ENCODE peak calls at places on chromosomes 11 and 22, in nine cellular contexts. C, I, W, U, S, P, K, D and F are unnamed samples.

GRCh38 chr22:40855104-40855959 is 1.1 kb downstream of the ST13 start:
- DNase-seq in C (no peak), I (no peak), W (no peak), U (peak; percentile 14), S (no peak), P (peak; percentile 51), K (peak; percentile 8), D (no peak), F (peak; percentile 28)

GRCh38 chr11:27882066-27882697 is 181.9 kb upstream of the BDNF start:
- DNase-seq in C (no peak), I (no peak), W (no peak), U (no peak), S (no peak), P (no peak), K (no peak), D (no peak), F (no peak)

GRCh38 chr11:75301602-75302345 is 49.7 kb downstream of the ARRB1 start:
- DNase-seq in C (no peak), I (no peak), W (no peak), U (peak; percentile 11), S (no peak), P (no peak), K (no peak), D (no peak), F (no peak)

GRCh38 chr11:81098471-81098870 is 1635.2 kb downstream of the FAM181B start:
- DNase-seq in C (no peak), I (no peak), W (no peak), U (no peak), S (no peak), P (no peak), K (no peak), D (no peak), F (no peak)

GRCh38 chr11:62343822-62344609 is 6.8 kb downstream of the ASRGL1 start:
- DNase-seq in C (no peak), I (no peak), W (no peak), U (no peak), S (no peak), P (no peak), K (no peak), D (no peak), F (no peak)

GRCh38 chr22:24117942-24118341 is 63.3 kb upstream of the SUSD2 start:
- DNase-seq in C (no peak), I (no peak), W (no peak), U (no peak), S (no peak), P (peak; percentile 12), K (peak; percentile 43), D (no peak), F (no peak)

GRCh38 chr22:30227438-30228228 is 18.9 kb downstream of the LIF start:
- DNase-seq in C (no peak), I (no peak), W (no peak), U (no peak), S (no peak), P (no peak), K (no peak), D (no peak), F (no peak)

GRCh38 chr11:44557464-44557863 is 8.0 kb upstream of the CD82 start:
- DNase-seq in C (no peak), I (no peak), W (no peak), U (no peak), S (no peak), P (no peak), K (no peak), D (no peak), F (no peak)

GRCh38 chr22:43884600-43885318 is 7.1 kb downstream of the PNPLA5 start:
- DNase-seq in C (peak; percentile 53), I (peak; percentile 65), W (peak; percentile 63), U (peak; percentile 68), S (peak; percentile 46), P (peak; percentile 72), K (peak; percentile 77), D (no peak), F (peak; percentile 53)

GRCh38 chr11:72326151-72326842 is 82.3 kb upstream of the PHOX2A start:
- DNase-seq in C (no peak), I (no peak), W (no peak), U (no peak), S (no peak), P (no peak), K (no peak), D (no peak), F (no peak)

GRCh38 chr11:2139691-2140337 is 625 bp upstream of the IGF2 start:
- DNase-seq in C (no peak), I (no peak), W (peak; percentile 35), U (peak; percentile 18), S (no peak), P (no peak), K (peak; percentile 62), D (peak; percentile 50), F (no peak)

GRCh38 chr11:34512810-34513673 is 552 bp downstream of the ELF5 start:
- DNase-seq in C (peak; percentile 50), I (peak; percentile 76), W (no peak), U (peak; percentile 43), S (peak; percentile 25), P (peak; percentile 89), K (peak; percentile 84), D (peak; percentile 68), F (no peak)

GRCh38 chr22:17893900-17894299 is 119.6 kb upstream of the BID start:
- DNase-seq in C (peak; percentile 4), I (no peak), W (no peak), U (no peak), S (no peak), P (no peak), K (no peak), D (no peak), F (no peak)

GRCh38 chr11:21110378-21110777 is 441.0 kb downstream of the NELL1 start:
- DNase-seq in C (no peak), I (no peak), W (no peak), U (no peak), S (no peak), P (no peak), K (no peak), D (no peak), F (no peak)

DNA sequence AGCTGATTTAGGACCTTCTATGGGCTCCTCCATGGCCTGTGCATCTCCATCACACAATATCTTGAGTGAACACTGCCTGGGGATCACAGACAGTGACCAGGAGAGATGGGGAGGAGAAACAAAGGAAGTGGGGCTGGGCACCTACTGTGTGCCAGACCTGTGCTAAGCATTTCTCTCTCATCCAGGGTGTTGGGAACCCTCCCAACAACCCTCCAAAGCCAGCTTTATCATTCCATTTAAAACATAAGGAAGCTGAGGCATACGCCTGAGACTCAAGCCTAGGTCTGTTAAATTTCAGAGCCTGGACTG is 130.2 kb downstream of the MN1 start:
- DNase-seq in C (no peak), I (no peak), W (no peak), U (no peak), S (no peak), P (no peak), K (no peak), D (no peak), F (no peak)
- H3K4me3 ChIP-seq in C (no peak overlapping the region), I (no peak overlapping the region), W (no peak overlapping the region), U (no peak overlapping the region), S (no peak overlapping the region), P (no peak overlapping the region), K (no peak overlapping the region), D (no peak overlapping the region), F (no peak overlapping the region)

GRCh38 chr22:20037419-20037818 is 16.5 kb downstream of the TANGO2 start:
- DNase-seq in C (no peak), I (no peak), W (no peak), U (no peak), S (no peak), P (no peak), K (no peak), D (no peak), F (no peak)
- H3K36me3 ChIP-seq in C (peaks cover 14% of the 10 kb centered on the region), I (peaks cover 57% of the 10 kb centered on the region), W (no peaks in the 10 kb centered on the region), U (no peaks in the 10 kb centered on the region), S (peaks cover 8% of the 10 kb centered on the region), P (no peaks in the 10 kb centered on the region), K (no peaks in the 10 kb centered on the region), D (no peaks in the 10 kb centered on the region), F (no peaks in the 10 kb centered on the region)

DNA sequence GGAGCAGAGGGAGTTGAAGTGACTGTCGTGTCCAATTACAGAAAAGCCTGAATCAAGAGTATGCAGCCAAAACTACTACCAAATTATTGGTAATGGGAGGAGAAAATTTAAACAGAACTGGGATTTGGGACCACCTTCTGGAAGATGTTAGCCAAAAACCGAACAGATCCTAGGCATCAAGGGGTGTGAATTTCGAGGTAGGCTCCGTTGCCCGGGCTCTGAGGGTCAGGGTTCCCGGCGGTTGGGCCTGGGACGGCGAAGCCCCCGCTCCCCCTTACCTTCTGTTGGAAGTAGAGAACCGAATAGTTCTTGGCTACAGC is 313 bp downstream of the PRCP start:
- DNase-seq in C (no peak), I (no peak), W (no peak), U (no peak), S (no peak), P (no peak), K (no peak), D (no peak), F (no peak)
- H3K4me3 ChIP-seq in C (peak overlapping the region; percentile 28), I (peak overlapping the region; percentile 74), W (peak overlapping the region; percentile 85), U (peak overlapping the region; percentile 84), S (peak overlapping the region; percentile 76), P (peak overlapping the region; percentile 65), K (peak overlapping the region; percentile 67), D (peak overlapping the region; percentile 80), F (peak overlapping the region; percentile 83)

GRCh38 chr11:130691581-130691980 is 224.7 kb downstream of the SNX19 start:
- DNase-seq in C (no peak), I (no peak), W (no peak), U (no peak), S (no peak), P (no peak), K (no peak), D (no peak), F (no peak)
- H3K36me3 ChIP-seq in C (no peaks in the 10 kb centered on the region), I (no peaks in the 10 kb centered on the region), W (no peaks in the 10 kb centered on the region), U (no peaks in the 10 kb centered on the region), S (no peaks in the 10 kb centered on the region), P (no peaks in the 10 kb centered on the region), K (no peaks in the 10 kb centered on the region), D (no peaks in the 10 kb centered on the region), F (no peaks in the 10 kb centered on the region)

DNA sequence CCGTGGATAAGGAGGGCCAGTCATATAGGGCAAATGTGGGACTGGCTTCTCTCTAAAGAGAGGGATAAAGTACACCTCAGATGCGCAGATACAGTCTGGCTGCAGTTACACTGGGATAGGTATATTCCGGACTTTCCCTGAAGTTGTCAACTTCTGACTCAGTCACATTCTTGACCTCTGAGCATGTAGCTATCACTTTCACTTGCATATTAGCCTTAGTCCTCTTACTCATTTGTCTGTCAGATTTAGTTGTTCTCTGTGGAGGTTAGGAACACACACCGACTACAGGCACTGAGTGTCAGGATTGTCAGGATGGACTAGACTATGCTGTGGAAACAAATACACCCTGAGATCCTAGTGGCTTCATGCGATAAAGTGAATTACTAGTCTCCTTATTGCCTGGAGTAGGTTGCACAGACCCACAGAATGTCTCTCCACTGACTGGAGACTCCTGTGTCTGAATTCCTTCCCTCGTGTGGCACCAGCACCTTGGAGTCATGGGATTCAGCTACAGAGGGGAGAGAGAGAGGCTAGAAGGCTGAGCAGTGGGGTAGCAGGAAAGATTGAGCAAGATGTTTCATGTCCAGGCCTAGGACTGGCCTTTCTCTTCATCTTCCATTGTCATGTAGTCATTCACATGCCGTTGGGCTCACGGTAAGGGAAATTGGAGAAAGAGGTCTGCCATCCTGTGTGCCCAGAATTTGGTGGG is 654.3 kb downstream of the NTM start:
- DNase-seq in C (no peak), I (no peak), W (no peak), U (no peak), S (no peak), P (no peak), K (no peak), D (no peak), F (no peak)
- H3K4me3 ChIP-seq in C (no peak overlapping the region), I (no peak overlapping the region), W (no peak overlapping the region), U (no peak overlapping the region), S (no peak overlapping the region), P (no peak overlapping the region), K (no peak overlapping the region), D (no peak overlapping the region), F (no peak overlapping the region)